ENCODE peak calls at places on chromosome 9, in four cellular contexts. One of them, this sample, is unnamed.

GRCh38 chr9:85742630-85742928 is 825 bp upstream of the AGTPBP1 start:
- DNase-seq in kidney: no peak
- DNase-seq in neural progenitor cell: no peak
- DNase-seq in HCT116: no peak
- DNase-seq in this sample: no peak

GRCh38 chr9:118059520-118060278 is 355.5 kb downstream of the TLR4 start:
- DNase-seq in kidney: no peak
- DNase-seq in neural progenitor cell: peak; percentile 80
- DNase-seq in HCT116: no peak
- DNase-seq in this sample: no peak

GRCh38 chr9:14314424-14314928 is 535 bp upstream of the NFIB start:
- DNase-seq in kidney: peak; percentile 92
- DNase-seq in neural progenitor cell: peak; percentile 39
- DNase-seq in HCT116: peak; percentile 19
- DNase-seq in this sample: peak; percentile 84

GRCh38 chr9:68546596-68547390 is 6.1 kb upstream of the TMEM252 start:
- DNase-seq in kidney: no peak
- DNase-seq in neural progenitor cell: no peak
- DNase-seq in HCT116: no peak
- DNase-seq in this sample: no peak

GRCh38 chr9:32783168-32783891 is at the start of gene TMEM215:
- DNase-seq in kidney: peak; percentile 68
- DNase-seq in neural progenitor cell: peak; percentile 88
- DNase-seq in HCT116: no peak
- DNase-seq in this sample: no peak

GRCh38 chr9:112836394-112836793 is 54.3 kb downstream of the SLC46A2 start:
- DNase-seq in kidney: no peak
- DNase-seq in neural progenitor cell: no peak
- DNase-seq in HCT116: no peak
- DNase-seq in this sample: no peak

GRCh38 chr9:97722331-97722730 is 25.2 kb upstream of the XPA start:
- DNase-seq in kidney: no peak
- DNase-seq in neural progenitor cell: no peak
- DNase-seq in HCT116: no peak
- DNase-seq in this sample: no peak

GRCh38 chr9:91857291-91857781 is 92.7 kb downstream of the ROR2 start:
- DNase-seq in kidney: no peak
- DNase-seq in neural progenitor cell: peak; percentile 86
- DNase-seq in HCT116: no peak
- DNase-seq in this sample: no peak

GRCh38 chr9:9747787-9748186 is 865.0 kb downstream of the PTPRD start:
- DNase-seq in kidney: no peak
- DNase-seq in neural progenitor cell: no peak
- DNase-seq in HCT116: no peak
- DNase-seq in this sample: no peak

GRCh38 chr9:76378367-76379073 is 15.7 kb downstream of the RFK start:
- DNase-seq in kidney: no peak
- DNase-seq in neural progenitor cell: no peak
- DNase-seq in HCT116: no peak
- DNase-seq in this sample: no peak

GRCh38 chr9:14238518-14238917 is 75.4 kb downstream of the NFIB start:
- DNase-seq in kidney: no peak
- DNase-seq in neural progenitor cell: peak; percentile 15
- DNase-seq in HCT116: no peak
- DNase-seq in this sample: no peak

GRCh38 chr9:4097991-4098390 is 201.9 kb downstream of the GLIS3 start:
- DNase-seq in kidney: no peak
- DNase-seq in neural progenitor cell: no peak
- DNase-seq in HCT116: no peak
- DNase-seq in this sample: no peak

GRCh38 chr9:30774326-30774725 is 1610.1 kb upstream of the ACO1 start:
- DNase-seq in kidney: peak; percentile 60
- DNase-seq in neural progenitor cell: peak; percentile 38
- DNase-seq in HCT116: no peak
- DNase-seq in this sample: no peak

GRCh38 chr9:90943341-90943740 is 141.7 kb downstream of the SYK start:
- DNase-seq in kidney: no peak
- DNase-seq in neural progenitor cell: no peak
- DNase-seq in HCT116: no peak
- DNase-seq in this sample: no peak

GRCh38 chr9:13790055-13790454 is 510.6 kb upstream of the MPDZ start:
- DNase-seq in kidney: no peak
- DNase-seq in neural progenitor cell: no peak
- DNase-seq in HCT116: no peak
- DNase-seq in this sample: no peak

DNA sequence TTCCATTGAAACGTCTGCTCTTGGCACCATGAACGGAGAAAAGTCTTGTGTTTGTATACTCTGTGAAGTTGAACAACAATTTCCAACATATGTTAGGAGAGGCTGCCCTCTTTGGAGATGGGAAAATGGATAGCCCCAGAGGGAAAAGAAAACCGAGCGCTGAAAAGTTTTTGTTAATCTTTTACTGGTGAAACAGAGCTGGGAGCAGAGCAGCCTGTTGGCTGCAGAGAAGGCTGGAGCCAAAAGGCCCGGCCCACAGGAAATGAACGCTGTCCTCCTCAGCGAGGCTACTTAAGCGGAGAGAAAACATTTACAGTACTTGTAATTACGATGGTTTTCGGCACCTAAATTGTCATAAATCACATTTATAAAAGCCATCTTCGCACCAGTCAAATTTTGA is 129.8 kb upstream of the CNTLN start:
- DNase-seq in kidney: peak; percentile 75
- DNase-seq in neural progenitor cell: no peak
- DNase-seq in HCT116: no peak
- DNase-seq in this sample: peak; percentile 69
- H3K4me3 ChIP-seq in kidney: peak overlapping the region; percentile 54
- H3K4me3 ChIP-seq in neural progenitor cell: no peak overlapping the region
- H3K4me3 ChIP-seq in HCT116: no peak overlapping the region
- H3K4me3 ChIP-seq in this sample: no peak overlapping the region

GRCh38 chr9:15355669-15356068 is 48.7 kb upstream of the TTC39B start:
- DNase-seq in kidney: no peak
- DNase-seq in neural progenitor cell: no peak
- DNase-seq in HCT116: no peak
- DNase-seq in this sample: no peak
- H3K4me1 ChIP-seq in kidney: peaks cover 7% of the 10 kb centered on the region
- H3K4me1 ChIP-seq in neural progenitor cell: peaks cover 4% of the 10 kb centered on the region
- H3K4me1 ChIP-seq in HCT116: no peaks in the 10 kb centered on the region
- H3K4me1 ChIP-seq in this sample: no peaks in the 10 kb centered on the region

GRCh38 chr9:95341262-95342011 is 23.9 kb upstream of the FANCC start:
- DNase-seq in kidney: no peak
- DNase-seq in neural progenitor cell: peak; percentile 27
- DNase-seq in HCT116: no peak
- DNase-seq in this sample: no peak
- TF ChIP-seq CTCF in kidney: no peak
- TF ChIP-seq CTCF in neural progenitor cell: peak; percentile 31
- TF ChIP-seq CTCF in HCT116: peak; percentile 12
- TF ChIP-seq CTCF in this sample: peak; percentile 45

GRCh38 chr9:34635556-34635955 is 2.0 kb downstream of the SIGMAR1 start:
- DNase-seq in kidney: no peak
- DNase-seq in neural progenitor cell: no peak
- DNase-seq in HCT116: no peak
- DNase-seq in this sample: no peak
- H3K4me3 ChIP-seq in kidney: no peak overlapping the region
- H3K4me3 ChIP-seq in neural progenitor cell: no peak overlapping the region
- H3K4me3 ChIP-seq in HCT116: peak overlapping the region; percentile 15
- H3K4me3 ChIP-seq in this sample: no peak overlapping the region

DNA sequence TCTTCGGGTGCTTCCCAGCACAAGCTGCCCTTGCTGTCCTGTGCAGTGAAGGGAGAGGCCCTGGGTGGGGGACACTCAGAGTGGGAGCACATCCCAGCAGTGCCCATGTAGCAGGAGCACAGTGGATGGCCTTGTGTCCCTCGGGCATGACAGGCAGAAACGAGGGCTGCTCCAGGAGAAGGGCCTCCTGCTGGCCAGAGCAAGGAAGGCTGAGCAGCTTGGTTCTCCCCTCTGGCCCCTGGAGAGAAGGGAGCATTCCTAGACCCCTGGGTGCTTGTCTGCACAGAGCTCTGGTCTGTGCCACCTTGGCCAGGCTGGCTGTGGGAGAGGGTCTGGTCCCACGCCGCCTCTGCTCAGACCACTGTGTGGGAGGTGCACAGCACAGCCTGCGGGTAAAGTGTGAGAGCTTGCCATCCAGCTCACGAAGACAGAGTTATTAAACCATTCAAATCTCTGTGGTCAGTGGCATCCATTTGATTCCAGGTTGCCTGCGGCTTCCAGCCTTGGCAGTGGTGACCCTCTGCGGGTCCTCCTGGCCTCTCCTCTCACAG is 18.3 kb downstream of the FBXW5 start:
- DNase-seq in kidney: no peak
- DNase-seq in neural progenitor cell: no peak
- DNase-seq in HCT116: no peak
- DNase-seq in this sample: no peak
- H3K4me1 ChIP-seq in kidney: no peaks in the 10 kb centered on the region
- H3K4me1 ChIP-seq in neural progenitor cell: no peaks in the 10 kb centered on the region
- H3K4me1 ChIP-seq in HCT116: no peaks in the 10 kb centered on the region
- H3K4me1 ChIP-seq in this sample: no peaks in the 10 kb centered on the region

GRCh38 chr9:130263601-130264413 is 1.8 kb upstream of the HMCN2 start:
- DNase-seq in kidney: peak; percentile 65
- DNase-seq in neural progenitor cell: no peak
- DNase-seq in HCT116: peak; percentile 10
- DNase-seq in this sample: no peak
- TF ChIP-seq CTCF in kidney: no peak
- TF ChIP-seq CTCF in neural progenitor cell: no peak
- TF ChIP-seq CTCF in HCT116: peak; percentile 50
- TF ChIP-seq CTCF in this sample: peak; percentile 49

GRCh38 chr9:133274236-133275104 is 531 bp downstream of the ABO start:
- DNase-seq in kidney: no peak
- DNase-seq in neural progenitor cell: no peak
- DNase-seq in HCT116: no peak
- DNase-seq in this sample: no peak
- H3K4me3 ChIP-seq in kidney: peak overlapping the region; percentile 1
- H3K4me3 ChIP-seq in neural progenitor cell: peak overlapping the region; percentile 60
- H3K4me3 ChIP-seq in HCT116: peak overlapping the region; percentile 32
- H3K4me3 ChIP-seq in this sample: peak overlapping the region; percentile 63

GRCh38 chr9:133531293-133531692 is 3.2 kb upstream of the ADAMTSL2 start:
- DNase-seq in kidney: no peak
- DNase-seq in neural progenitor cell: no peak
- DNase-seq in HCT116: no peak
- DNase-seq in this sample: no peak
- H3K4me1 ChIP-seq in kidney: peaks cover 29% of the 10 kb centered on the region
- H3K4me1 ChIP-seq in neural progenitor cell: peaks cover 43% of the 10 kb centered on the region
- H3K4me1 ChIP-seq in HCT116: peaks cover 7% of the 10 kb centered on the region
- H3K4me1 ChIP-seq in this sample: no peaks in the 10 kb centered on the region

DNA sequence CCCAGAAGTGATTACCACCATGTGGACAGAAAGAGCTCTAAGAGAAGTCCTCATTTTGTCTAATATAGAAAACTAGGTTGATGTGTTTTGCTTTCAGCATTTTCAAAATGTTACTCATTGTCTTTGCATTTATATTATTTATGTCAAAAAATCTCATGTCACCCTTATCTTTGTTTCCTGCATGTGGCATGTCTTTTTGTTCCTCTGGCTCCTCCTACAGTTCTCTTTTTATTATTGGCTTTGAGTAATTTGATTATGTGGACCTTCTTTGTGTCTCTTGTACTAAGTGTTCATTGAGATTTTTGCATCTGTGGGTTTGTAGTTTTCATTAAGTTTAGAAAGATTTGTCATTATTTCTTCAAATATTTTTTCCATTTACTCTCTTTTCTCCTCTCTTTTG is 58.8 kb downstream of the GNG10 start:
- DNase-seq in kidney: no peak
- DNase-seq in neural progenitor cell: no peak
- DNase-seq in HCT116: no peak
- DNase-seq in this sample: no peak
- TF ChIP-seq CTCF in kidney: no peak
- TF ChIP-seq CTCF in neural progenitor cell: no peak
- TF ChIP-seq CTCF in HCT116: no peak
- TF ChIP-seq CTCF in this sample: no peak

This sample was measured in right atrium auricular region.